ENCODE peak calls at places on chromosomes 11 and 22, in four cellular contexts. One of them, this sample, is unnamed.

GRCh38 chr11:119518746-119519382 is 95.9 kb upstream of the THY1 start:
- DNase-seq in SK-N-SH: no peak
- DNase-seq in K562: peak
- DNase-seq in GM12878: no peak
- DNase-seq in this sample: peak

GRCh38 chr11:100918551-100919500 is 210.8 kb downstream of the PGR start:
- DNase-seq in SK-N-SH: no peak
- DNase-seq in GM12878: no peak
- DNase-seq in K562: peak
- DNase-seq in this sample: peak

GRCh38 chr22:19706661-19707151 is 7.6 kb upstream of the SEPTIN5 start:
- DNase-seq in K562: no peak
- DNase-seq in GM12878: no peak
- DNase-seq in SK-N-SH: no peak
- DNase-seq in this sample: no peak

GRCh38 chr11:127345819-127346459 is 345.4 kb upstream of the KIRREL3 start:
- DNase-seq in SK-N-SH: peak
- DNase-seq in GM12878: no peak
- DNase-seq in K562: peak
- DNase-seq in this sample: peak

GRCh38 chr22:46815896-46816721 is 53.7 kb downstream of the TBC1D22A start:
- DNase-seq in SK-N-SH: no peak
- DNase-seq in K562: peak
- DNase-seq in GM12878: no peak
- DNase-seq in this sample: no peak

GRCh38 chr11:65492637-65493366 is 6.0 kb upstream of the MALAT1 start:
- DNase-seq in GM12878: peak
- DNase-seq in SK-N-SH: no peak
- DNase-seq in K562: peak
- DNase-seq in this sample: no peak

GRCh38 chr11:40188848-40189247 is 1270.6 kb downstream of the LRRC4C start:
- DNase-seq in GM12878: no peak
- DNase-seq in K562: no peak
- DNase-seq in SK-N-SH: no peak
- DNase-seq in this sample: no peak

GRCh38 chr11:18064035-18064434 is 18.0 kb upstream of the TPH1 start:
- DNase-seq in SK-N-SH: no peak
- DNase-seq in K562: no peak
- DNase-seq in GM12878: no peak
- DNase-seq in this sample: no peak

GRCh38 chr11:92837595-92837994 is 131.9 kb upstream of the MTNR1B start:
- DNase-seq in GM12878: no peak
- DNase-seq in SK-N-SH: no peak
- DNase-seq in K562: no peak
- DNase-seq in this sample: no peak

GRCh38 chr11:92829671-92830070 is 139.8 kb upstream of the MTNR1B start:
- DNase-seq in GM12878: no peak
- DNase-seq in SK-N-SH: no peak
- DNase-seq in K562: no peak
- DNase-seq in this sample: no peak

GRCh38 chr11:92830382-92831148 is 138.9 kb upstream of the MTNR1B start:
- DNase-seq in GM12878: no peak
- DNase-seq in K562: no peak
- DNase-seq in SK-N-SH: no peak
- DNase-seq in this sample: no peak

GRCh38 chr11:92838655-92839334 is 130.7 kb upstream of the MTNR1B start:
- DNase-seq in SK-N-SH: no peak
- DNase-seq in K562: no peak
- DNase-seq in GM12878: no peak
- DNase-seq in this sample: peak

DNA sequence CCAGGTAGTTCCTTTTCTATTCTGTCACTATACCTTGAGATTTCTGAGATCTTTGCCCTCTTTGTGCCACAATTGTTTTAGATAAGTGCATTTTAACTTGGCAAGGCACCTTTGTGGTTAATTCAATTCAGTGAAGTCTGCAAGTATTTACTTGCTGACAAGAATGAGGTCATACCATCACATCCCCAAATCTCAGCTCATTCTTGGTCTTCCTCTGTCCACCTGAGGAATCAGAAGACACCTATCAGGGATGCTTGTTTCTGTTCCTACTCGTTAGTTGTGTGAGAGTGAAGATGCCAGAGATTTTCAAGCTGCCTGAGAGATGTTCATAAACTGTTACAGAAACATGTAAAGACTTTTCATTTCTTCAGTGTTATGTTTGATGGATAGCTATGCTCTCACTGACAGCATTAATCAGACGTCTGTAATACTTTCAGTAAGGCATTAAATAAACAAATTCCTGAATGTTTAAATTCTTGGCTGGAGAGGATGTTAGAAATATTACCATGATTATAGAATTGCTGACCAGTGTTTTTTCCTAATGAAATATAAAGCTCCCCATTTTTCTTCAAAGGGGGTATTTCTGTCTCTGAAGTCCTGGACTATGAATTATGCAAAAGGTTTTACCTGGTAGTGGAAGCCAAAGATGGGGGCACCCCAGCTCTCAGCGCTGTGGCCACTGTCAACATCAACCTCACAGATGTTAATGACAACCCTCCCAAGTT is 135.0 kb upstream of the MTNR1B start:
- DNase-seq in GM12878: no peak
- DNase-seq in K562: no peak
- DNase-seq in SK-N-SH: no peak
- DNase-seq in this sample: no peak
- TF ChIP-seq FOXM1 in GM12878: no peak
- TF ChIP-seq FOXM1 in K562: no peak
- TF ChIP-seq FOXM1 in SK-N-SH: no peak
- TF ChIP-seq FOXM1 in this sample: no peak

DNA sequence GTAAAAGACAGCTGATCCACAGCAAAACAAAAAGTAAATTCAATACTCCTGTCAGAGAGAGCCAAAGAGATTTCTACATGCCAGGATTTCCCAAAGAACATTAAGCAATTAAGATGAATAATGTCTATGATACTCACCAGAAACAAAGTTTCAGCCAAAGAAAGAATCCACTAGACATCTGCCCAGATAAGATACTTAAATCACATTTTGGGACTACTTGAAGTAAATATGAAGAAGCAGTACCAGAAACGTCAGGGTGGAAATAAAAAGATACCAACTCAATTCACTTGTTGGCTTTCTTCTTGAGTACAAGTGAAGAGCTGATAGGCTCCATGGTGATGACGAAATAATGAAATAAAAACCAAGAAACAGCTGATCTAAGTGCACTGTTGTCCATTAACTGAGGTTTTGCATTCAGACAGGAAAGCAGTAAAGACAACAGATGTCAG is 31.6 kb upstream of the ARHGAP32 start:
- DNase-seq in K562: no peak
- DNase-seq in GM12878: no peak
- DNase-seq in SK-N-SH: no peak
- DNase-seq in this sample: no peak
- TF ChIP-seq FOXM1 in K562: no peak
- TF ChIP-seq FOXM1 in GM12878: no peak
- TF ChIP-seq FOXM1 in SK-N-SH: no peak
- TF ChIP-seq FOXM1 in this sample: no peak

GRCh38 chr11:48150213-48150612 is 66.4 kb upstream of the OR4B1 start:
- DNase-seq in GM12878: no peak
- DNase-seq in K562: no peak
- DNase-seq in SK-N-SH: no peak
- DNase-seq in this sample: no peak
- TF ChIP-seq FOXM1 in GM12878: no peak
- TF ChIP-seq FOXM1 in K562: no peak
- TF ChIP-seq FOXM1 in SK-N-SH: no peak
- TF ChIP-seq FOXM1 in this sample: no peak

GRCh38 chr11:118071416-118072030 is 5.4 kb upstream of the TMPRSS4 start:
- DNase-seq in K562: no peak
- DNase-seq in SK-N-SH: no peak
- DNase-seq in GM12878: no peak
- DNase-seq in this sample: no peak

GRCh38 chr11:118073554-118073953 is 3.3 kb upstream of the TMPRSS4 start:
- DNase-seq in K562: no peak
- DNase-seq in SK-N-SH: no peak
- DNase-seq in GM12878: no peak
- DNase-seq in this sample: no peak

GRCh38 chr11:118074091-118074685 is 2.7 kb upstream of the TMPRSS4 start:
- DNase-seq in K562: peak
- DNase-seq in GM12878: no peak
- DNase-seq in SK-N-SH: no peak
- DNase-seq in this sample: no peak

GRCh38 chr11:118076754-118077281 is at the start of gene TMPRSS4:
- DNase-seq in K562: no peak
- DNase-seq in GM12878: no peak
- DNase-seq in SK-N-SH: no peak
- DNase-seq in this sample: no peak

GRCh38 chr11:118074785-118075184 is 2.1 kb upstream of the TMPRSS4 start:
- DNase-seq in GM12878: no peak
- DNase-seq in SK-N-SH: no peak
- DNase-seq in K562: no peak
- DNase-seq in this sample: no peak
- TF ChIP-seq FOXM1 in GM12878: no peak
- TF ChIP-seq FOXM1 in SK-N-SH: no peak
- TF ChIP-seq FOXM1 in K562: no peak
- TF ChIP-seq FOXM1 in this sample: no peak

GRCh38 chr11:28092786-28093185 is 15.2 kb downstream of the KIF18A start:
- DNase-seq in K562: no peak
- DNase-seq in GM12878: no peak
- DNase-seq in SK-N-SH: no peak
- DNase-seq in this sample: no peak

GRCh38 chr11:28089378-28089777 is 18.6 kb downstream of the KIF18A start:
- DNase-seq in GM12878: no peak
- DNase-seq in SK-N-SH: no peak
- DNase-seq in K562: no peak
- DNase-seq in this sample: no peak

GRCh38 chr11:28086569-28086968 is 21.4 kb downstream of the KIF18A start:
- DNase-seq in SK-N-SH: no peak
- DNase-seq in K562: no peak
- DNase-seq in GM12878: no peak
- DNase-seq in this sample: no peak

GRCh38 chr11:28090052-28090749 is 17.8 kb downstream of the KIF18A start:
- DNase-seq in GM12878: no peak
- DNase-seq in K562: no peak
- DNase-seq in SK-N-SH: no peak
- DNase-seq in this sample: no peak
- TF ChIP-seq FOXM1 in GM12878: no peak
- TF ChIP-seq FOXM1 in K562: no peak
- TF ChIP-seq FOXM1 in SK-N-SH: no peak
- TF ChIP-seq FOXM1 in this sample: no peak

DNA sequence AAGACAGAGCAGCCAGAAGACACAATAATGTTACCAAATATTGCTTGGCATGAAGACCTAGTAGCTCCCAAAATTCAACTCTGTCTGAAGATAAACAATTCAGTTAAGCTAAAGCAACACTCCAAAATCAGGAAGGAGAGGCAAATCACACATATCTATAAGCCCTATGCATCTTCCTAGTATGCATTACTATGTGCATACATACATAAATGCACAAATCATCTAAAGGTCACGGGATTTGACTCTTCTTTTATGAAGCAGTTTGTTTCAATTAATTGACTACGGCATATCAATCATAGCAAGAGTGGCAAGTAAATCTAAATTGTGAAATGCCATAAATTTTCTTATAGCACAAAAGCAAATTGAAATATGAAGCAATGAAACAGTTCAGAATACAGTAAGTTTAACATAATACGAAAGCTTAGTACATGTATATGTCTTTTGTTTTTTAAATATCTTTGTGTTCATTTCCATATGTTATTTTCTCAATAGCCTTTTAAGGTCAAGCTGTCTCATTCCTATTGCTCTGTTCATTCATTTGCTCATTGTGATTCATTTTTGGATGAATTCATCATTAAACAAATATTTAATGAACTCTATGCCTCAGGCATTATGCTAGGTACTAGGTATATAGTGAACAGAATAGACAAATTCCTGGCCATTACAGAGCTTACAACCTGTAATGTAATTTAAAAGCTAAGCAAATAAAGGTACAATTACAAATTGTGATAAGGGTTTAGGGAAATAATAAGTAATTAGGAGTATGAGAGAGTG is 540.4 kb downstream of the DLG2 start:
- DNase-seq in SK-N-SH: no peak
- DNase-seq in GM12878: no peak
- DNase-seq in K562: no peak
- DNase-seq in this sample: no peak
- TF ChIP-seq FOXM1 in SK-N-SH: no peak
- TF ChIP-seq FOXM1 in GM12878: no peak
- TF ChIP-seq FOXM1 in K562: no peak
- TF ChIP-seq FOXM1 in this sample: no peak

GRCh38 chr11:71429701-71430100 is 18.5 kb downstream of the DHCR7 start:
- DNase-seq in SK-N-SH: no peak
- DNase-seq in GM12878: no peak
- DNase-seq in K562: no peak
- DNase-seq in this sample: no peak
- TF ChIP-seq FOXM1 in SK-N-SH: no peak
- TF ChIP-seq FOXM1 in GM12878: no peak
- TF ChIP-seq FOXM1 in K562: no peak
- TF ChIP-seq FOXM1 in this sample: no peak

GRCh38 chr11:34051349-34052035 is at the start of gene CAPRIN1:
- DNase-seq in K562: peak
- DNase-seq in SK-N-SH: peak
- DNase-seq in GM12878: peak
- DNase-seq in this sample: peak
- TF ChIP-seq FOXM1 in K562: no peak
- TF ChIP-seq FOXM1 in SK-N-SH: peak
- TF ChIP-seq FOXM1 in GM12878: no peak
- TF ChIP-seq FOXM1 in this sample: no peak

This sample was measured in HEK293T.